ENCODE peak calls at places on chromosomes 16 and 17, in eight cellular contexts. U is A549, L is astrocyte of the hippocampus, A is MM.1S, O is EL, M is D341Med, Z is iris pigment epithelial cell, P is hippocampal formation. Y is an unnamed sample.

GRCh38 chr16:89670496-89671431 is 13.1 kb downstream of the SPATA33 start:
- DNase-seq in U (no peak), L (no peak), A (no peak), O (peak; percentile 43), M (peak; percentile 9), Z (peak; percentile 73), P (no peak), Y (no peak)

GRCh38 chr16:50260206-50261159 is 5.9 kb upstream of the ADCY7 start:
- DNase-seq in U (no peak), L (no peak), A (no peak), O (no peak), M (no peak), Z (no peak), P (no peak), Y (no peak)

GRCh38 chr17:350706-351435 is 1.7 kb downstream of the RPH3AL start:
- DNase-seq in U (peak; percentile 96), L (no peak), A (no peak), O (peak; percentile 46), M (no peak), Z (no peak), P (peak; percentile 27), Y (no peak)

GRCh38 chr16:28130099-28131088 is 66.9 kb upstream of the GSG1L start:
- DNase-seq in U (no peak), L (peak; percentile 23), A (no peak), O (no peak), M (no peak), Z (peak; percentile 25), P (no peak), Y (no peak)

GRCh38 chr16:87830673-87831420 is 38.5 kb downstream of the SLC7A5 start:
- DNase-seq in U (peak; percentile 66), L (no peak), A (no peak), O (no peak), M (no peak), Z (no peak), P (no peak), Y (no peak)

GRCh38 chr17:65324977-65325376 is 187.8 kb downstream of the RGS9 start:
- DNase-seq in U (no peak), L (no peak), A (no peak), O (no peak), M (no peak), Z (no peak), P (no peak), Y (no peak)

GRCh38 chr17:51830886-51831285 is 327.6 kb downstream of the CA10 start:
- DNase-seq in U (no peak), L (no peak), A (no peak), O (no peak), M (no peak), Z (no peak), P (no peak), Y (no peak)

GRCh38 chr16:63904930-63905329 is 1216.9 kb downstream of the CDH11 start:
- DNase-seq in U (no peak), L (no peak), A (no peak), O (no peak), M (no peak), Z (no peak), P (no peak), Y (no peak)

GRCh38 chr17:69561462-69561861 is 147.0 kb downstream of the MAP2K6 start:
- DNase-seq in U (no peak), L (no peak), A (no peak), O (no peak), M (no peak), Z (no peak), P (no peak), Y (no peak)

GRCh38 chr16:9102379-9102778 is 10.9 kb downstream of the HAPSTR1 start:
- DNase-seq in U (peak; percentile 37), L (peak; percentile 78), A (no peak), O (peak; percentile 93), M (no peak), Z (peak; percentile 95), P (no peak), Y (no peak)

GRCh38 chr17:1087381-1088241 is 90.7 kb downstream of the TIMM22 start:
- DNase-seq in U (peak; percentile 84), L (peak; percentile 88), A (no peak), O (no peak), M (peak; percentile 50), Z (no peak), P (peak; percentile 41), Y (no peak)

GRCh38 chr16:10318798-10319500 is 66.9 kb upstream of the ATF7IP2 start:
- DNase-seq in U (no peak), L (no peak), A (no peak), O (no peak), M (no peak), Z (no peak), P (no peak), Y (no peak)

GRCh38 chr16:3012246-3012645 is 477 bp upstream of the CLDN9 start:
- DNase-seq in U (no peak), L (no peak), A (no peak), O (no peak), M (no peak), Z (no peak), P (no peak), Y (no peak)

GRCh38 chr17:64641499-64641898 is 20.6 kb downstream of the SMURF2 start:
- DNase-seq in U (peak; percentile 53), L (peak; percentile 88), A (no peak), O (peak; percentile 97), M (peak; percentile 43), Z (peak; percentile 89), P (no peak), Y (no peak)

GRCh38 chr16:88601313-88602036 is 31.3 kb downstream of the ZC3H18 start:
- DNase-seq in U (no peak), L (no peak), A (no peak), O (no peak), M (no peak), Z (no peak), P (no peak), Y (no peak)

GRCh38 chr17:57620576-57620975 is 124.5 kb downstream of the CCDC182 start:
- DNase-seq in U (no peak), L (no peak), A (no peak), O (no peak), M (no peak), Z (no peak), P (no peak), Y (no peak)

GRCh38 chr16:20242568-20243240 is 84.6 kb downstream of the GP2 start:
- DNase-seq in U (no peak), L (no peak), A (no peak), O (no peak), M (no peak), Z (no peak), P (no peak), Y (no peak)

GRCh38 chr17:75288784-75289121 is 480 bp downstream of the SLC25A19 start:
- DNase-seq in U (no peak), L (no peak), A (peak; percentile 84), O (peak; percentile 32), M (no peak), Z (no peak), P (no peak), Y (peak; percentile 71)

GRCh38 chr16:83969771-83970429 is 1.9 kb downstream of the NECAB2 start:
- DNase-seq in U (no peak), L (no peak), A (no peak), O (no peak), M (no peak), Z (no peak), P (no peak), Y (no peak)

GRCh38 chr16:56771558-56772279 is 41.8 kb downstream of the NUP93 start:
- DNase-seq in U (no peak), L (peak; percentile 30), A (no peak), O (no peak), M (no peak), Z (no peak), P (no peak), Y (no peak)

GRCh38 chr17:74332763-74333220 is 6.8 kb downstream of the KIF19 start:
- DNase-seq in U (no peak), L (no peak), A (no peak), O (no peak), M (peak; percentile 95), Z (no peak), P (no peak), Y (no peak)

GRCh38 chr16:30523768-30524574 is 2.4 kb downstream of the ZNF768 start:
- DNase-seq in U (no peak), L (peak; percentile 30), A (no peak), O (no peak), M (no peak), Z (peak; percentile 16), P (no peak), Y (no peak)

GRCh38 chr16:4244254-4244812 is 2.5 kb upstream of the SRL start:
- DNase-seq in U (no peak), L (no peak), A (peak; percentile 49), O (no peak), M (peak; percentile 72), Z (peak; percentile 66), P (no peak), Y (no peak)

GRCh38 chr16:8581923-8582580 is 8.3 kb downstream of the TMEM114 start:
- DNase-seq in U (no peak), L (no peak), A (peak; percentile 68), O (peak; percentile 1), M (no peak), Z (peak; percentile 35), P (no peak), Y (peak; percentile 32)

GRCh38 chr16:31537362-31537921 is 9.7 kb downstream of the AHSP start:
- DNase-seq in U (no peak), L (peak; percentile 62), A (no peak), O (no peak), M (peak; percentile 37), Z (no peak), P (no peak), Y (no peak)

GRCh38 chr17:67289174-67289876 is 44.3 kb upstream of the HELZ start:
- DNase-seq in U (no peak), L (peak; percentile 72), A (no peak), O (peak; percentile 21), M (peak; percentile 56), Z (peak; percentile 54), P (peak; percentile 29), Y (peak; percentile 47)

GRCh38 chr17:41655611-41656111 is 31.3 kb upstream of the KRT17 start:
- DNase-seq in U (peak; percentile 51), L (peak; percentile 57), A (no peak), O (no peak), M (no peak), Z (no peak), P (no peak), Y (no peak)

GRCh38 chr17:76196675-76197074 is 43.6 kb downstream of the RNF157 start:
- DNase-seq in U (no peak), L (no peak), A (no peak), O (no peak), M (no peak), Z (peak; percentile 10), P (no peak), Y (no peak)

GRCh38 chr17:12041316-12041715 is 20.6 kb downstream of the MAP2K4 start:
- DNase-seq in U (peak; percentile 29), L (peak; percentile 67), A (no peak), O (peak; percentile 80), M (no peak), Z (peak; percentile 85), P (no peak), Y (no peak)

GRCh38 chr16:24005577-24005976 is 169.8 kb downstream of the PRKCB start:
- DNase-seq in U (no peak), L (no peak), A (no peak), O (no peak), M (no peak), Z (no peak), P (no peak), Y (no peak)

GRCh38 chr17:16269658-16270057 is 52.6 kb downstream of the PIGL start:
- DNase-seq in U (no peak), L (peak; percentile 56), A (no peak), O (peak; percentile 63), M (no peak), Z (peak; percentile 51), P (no peak), Y (no peak)

GRCh38 chr16:48128769-48129168 is 27.0 kb downstream of the ABCC12 start:
- DNase-seq in U (no peak), L (no peak), A (no peak), O (no peak), M (no peak), Z (no peak), P (no peak), Y (no peak)

GRCh38 chr16:1363501-1364041 is 11.8 kb downstream of the GNPTG start:
- DNase-seq in U (peak; percentile 67), L (peak; percentile 66), A (peak; percentile 43), O (no peak), M (peak; percentile 92), Z (peak; percentile 46), P (no peak), Y (peak; percentile 43)

GRCh38 chr17:45824475-45824874 is 20.2 kb upstream of the SPPL2C start:
- DNase-seq in U (no peak), L (no peak), A (no peak), O (no peak), M (no peak), Z (no peak), P (no peak), Y (no peak)

Y was measured in occipital lobe.